ENCODE peak calls at places on chromosomes 6 and 20, in eight cellular contexts. One of them, this sample, is unnamed.

GRCh38 chr6:17093692-17094091 is 8.2 kb upstream of the STMND1 start:
- DNase-seq in breast epithelium: no peak
- DNase-seq in heart left ventricle: no peak
- DNase-seq in IMR-90: no peak
- DNase-seq in A549: no peak
- DNase-seq in NB4: peak; percentile 15
- DNase-seq in spleen: no peak
- DNase-seq in Peyer's patch: no peak
- DNase-seq in this sample: no peak

GRCh38 chr20:59320850-59321631 is 20.6 kb downstream of the EDN3 start:
- DNase-seq in breast epithelium: no peak
- DNase-seq in heart left ventricle: no peak
- DNase-seq in IMR-90: no peak
- DNase-seq in A549: no peak
- DNase-seq in NB4: no peak
- DNase-seq in spleen: no peak
- DNase-seq in Peyer's patch: peak; percentile 33
- DNase-seq in this sample: no peak

GRCh38 chr6:38273325-38273724 is 366.4 kb downstream of the BTBD9 start:
- DNase-seq in breast epithelium: no peak
- DNase-seq in heart left ventricle: no peak
- DNase-seq in IMR-90: peak; percentile 71
- DNase-seq in A549: no peak
- DNase-seq in NB4: no peak
- DNase-seq in spleen: no peak
- DNase-seq in Peyer's patch: no peak
- DNase-seq in this sample: no peak

GRCh38 chr6:56555438-56555872 is 87.2 kb downstream of the DST start:
- DNase-seq in breast epithelium: no peak
- DNase-seq in heart left ventricle: peak; percentile 28
- DNase-seq in IMR-90: peak; percentile 73
- DNase-seq in A549: no peak
- DNase-seq in NB4: no peak
- DNase-seq in spleen: no peak
- DNase-seq in Peyer's patch: no peak
- DNase-seq in this sample: no peak

GRCh38 chr20:50412499-50412898 is 97.7 kb upstream of the PTPN1 start:
- DNase-seq in breast epithelium: no peak
- DNase-seq in heart left ventricle: no peak
- DNase-seq in IMR-90: no peak
- DNase-seq in A549: no peak
- DNase-seq in NB4: no peak
- DNase-seq in spleen: no peak
- DNase-seq in Peyer's patch: no peak
- DNase-seq in this sample: no peak

GRCh38 chr20:4112490-4113420 is 97.4 kb upstream of the RNF24 start:
- DNase-seq in breast epithelium: peak; percentile 56
- DNase-seq in heart left ventricle: peak; percentile 54
- DNase-seq in IMR-90: peak; percentile 58
- DNase-seq in A549: no peak
- DNase-seq in NB4: no peak
- DNase-seq in spleen: no peak
- DNase-seq in Peyer's patch: no peak
- DNase-seq in this sample: no peak

GRCh38 chr20:51334609-51335008 is 207.9 kb downstream of the NFATC2 start:
- DNase-seq in breast epithelium: no peak
- DNase-seq in heart left ventricle: no peak
- DNase-seq in IMR-90: no peak
- DNase-seq in A549: no peak
- DNase-seq in NB4: no peak
- DNase-seq in spleen: peak; percentile 41
- DNase-seq in Peyer's patch: no peak
- DNase-seq in this sample: no peak

GRCh38 chr20:24837721-24838456 is 111.2 kb upstream of the CST7 start:
- DNase-seq in breast epithelium: no peak
- DNase-seq in heart left ventricle: no peak
- DNase-seq in IMR-90: peak; percentile 50
- DNase-seq in A549: no peak
- DNase-seq in NB4: no peak
- DNase-seq in spleen: no peak
- DNase-seq in Peyer's patch: no peak
- DNase-seq in this sample: no peak

GRCh38 chr6:117907600-117908245 is 659 bp downstream of the SLC35F1 start:
- DNase-seq in breast epithelium: no peak
- DNase-seq in heart left ventricle: no peak
- DNase-seq in IMR-90: no peak
- DNase-seq in A549: no peak
- DNase-seq in NB4: no peak
- DNase-seq in spleen: no peak
- DNase-seq in Peyer's patch: peak; percentile 47
- DNase-seq in this sample: no peak

GRCh38 chr20:17661121-17661744 is 20.8 kb downstream of the RRBP1 start:
- DNase-seq in breast epithelium: no peak
- DNase-seq in heart left ventricle: no peak
- DNase-seq in IMR-90: no peak
- DNase-seq in A549: no peak
- DNase-seq in NB4: no peak
- DNase-seq in spleen: peak; percentile 14
- DNase-seq in Peyer's patch: peak; percentile 52
- DNase-seq in this sample: no peak

GRCh38 chr6:19795211-19795610 is 42.0 kb upstream of the ID4 start:
- DNase-seq in breast epithelium: no peak
- DNase-seq in heart left ventricle: no peak
- DNase-seq in IMR-90: no peak
- DNase-seq in A549: no peak
- DNase-seq in NB4: no peak
- DNase-seq in spleen: no peak
- DNase-seq in Peyer's patch: no peak
- DNase-seq in this sample: no peak

GRCh38 chr20:50510706-50511401 is 671 bp downstream of the PTPN1 start:
- DNase-seq in breast epithelium: peak; percentile 18
- DNase-seq in heart left ventricle: peak; percentile 34
- DNase-seq in IMR-90: no peak
- DNase-seq in A549: no peak
- DNase-seq in NB4: peak; percentile 50
- DNase-seq in spleen: peak; percentile 88
- DNase-seq in Peyer's patch: peak; percentile 56
- DNase-seq in this sample: no peak

GRCh38 chr20:12860619-12861247 is 148.0 kb upstream of the SPTLC3 start:
- DNase-seq in breast epithelium: no peak
- DNase-seq in heart left ventricle: no peak
- DNase-seq in IMR-90: no peak
- DNase-seq in A549: no peak
- DNase-seq in NB4: no peak
- DNase-seq in spleen: no peak
- DNase-seq in Peyer's patch: no peak
- DNase-seq in this sample: no peak

GRCh38 chr6:158854214-158855101 is 35.3 kb upstream of the EZR start:
- DNase-seq in breast epithelium: no peak
- DNase-seq in heart left ventricle: no peak
- DNase-seq in IMR-90: peak; percentile 83
- DNase-seq in A549: no peak
- DNase-seq in NB4: peak; percentile 71
- DNase-seq in spleen: no peak
- DNase-seq in Peyer's patch: no peak
- DNase-seq in this sample: no peak

GRCh38 chr6:72363844-72364740 is 257.8 kb upstream of the KCNQ5 start:
- DNase-seq in breast epithelium: peak; percentile 23
- DNase-seq in heart left ventricle: no peak
- DNase-seq in IMR-90: peak; percentile 97
- DNase-seq in A549: no peak
- DNase-seq in NB4: no peak
- DNase-seq in spleen: no peak
- DNase-seq in Peyer's patch: no peak
- DNase-seq in this sample: no peak

GRCh38 chr6:16296061-16296670 is 57.8 kb downstream of the GMPR start:
- DNase-seq in breast epithelium: no peak
- DNase-seq in heart left ventricle: no peak
- DNase-seq in IMR-90: no peak
- DNase-seq in A549: no peak
- DNase-seq in NB4: no peak
- DNase-seq in spleen: no peak
- DNase-seq in Peyer's patch: no peak
- DNase-seq in this sample: no peak

GRCh38 chr6:6583836-6584235 is 4.7 kb upstream of the LY86 start:
- DNase-seq in breast epithelium: no peak
- DNase-seq in heart left ventricle: no peak
- DNase-seq in IMR-90: no peak
- DNase-seq in A549: no peak
- DNase-seq in NB4: peak; percentile 72
- DNase-seq in spleen: no peak
- DNase-seq in Peyer's patch: no peak
- DNase-seq in this sample: no peak

GRCh38 chr20:41058007-41058673 is 29.5 kb downstream of the TOP1 start:
- DNase-seq in breast epithelium: no peak
- DNase-seq in heart left ventricle: no peak
- DNase-seq in IMR-90: peak; percentile 93
- DNase-seq in A549: no peak
- DNase-seq in NB4: peak; percentile 29
- DNase-seq in spleen: no peak
- DNase-seq in Peyer's patch: no peak
- DNase-seq in this sample: no peak

GRCh38 chr20:36128463-36129176 is 25.9 kb upstream of the EPB41L1 start:
- DNase-seq in breast epithelium: no peak
- DNase-seq in heart left ventricle: no peak
- DNase-seq in IMR-90: peak; percentile 85
- DNase-seq in A549: no peak
- DNase-seq in NB4: peak; percentile 52
- DNase-seq in spleen: no peak
- DNase-seq in Peyer's patch: no peak
- DNase-seq in this sample: no peak

GRCh38 chr6:44542401-44543116 is 155.1 kb downstream of the CDC5L start:
- DNase-seq in breast epithelium: peak; percentile 7
- DNase-seq in heart left ventricle: peak; percentile 9
- DNase-seq in IMR-90: no peak
- DNase-seq in A549: no peak
- DNase-seq in NB4: no peak
- DNase-seq in spleen: no peak
- DNase-seq in Peyer's patch: peak; percentile 22
- DNase-seq in this sample: no peak

GRCh38 chr20:21046413-21047070 is 59.6 kb downstream of the LINC00237 start:
- DNase-seq in breast epithelium: no peak
- DNase-seq in heart left ventricle: no peak
- DNase-seq in IMR-90: no peak
- DNase-seq in A549: no peak
- DNase-seq in NB4: no peak
- DNase-seq in spleen: no peak
- DNase-seq in Peyer's patch: no peak
- DNase-seq in this sample: no peak

GRCh38 chr20:41177636-41178035 is 40.3 kb downstream of the PLCG1 start:
- DNase-seq in breast epithelium: peak; percentile 64
- DNase-seq in heart left ventricle: peak; percentile 75
- DNase-seq in IMR-90: peak; percentile 87
- DNase-seq in A549: peak; percentile 21
- DNase-seq in NB4: no peak
- DNase-seq in spleen: no peak
- DNase-seq in Peyer's patch: no peak
- DNase-seq in this sample: no peak

GRCh38 chr6:132734694-132735236 is 20.9 kb upstream of the VNN1 start:
- DNase-seq in breast epithelium: no peak
- DNase-seq in heart left ventricle: no peak
- DNase-seq in IMR-90: peak; percentile 83
- DNase-seq in A549: no peak
- DNase-seq in NB4: peak; percentile 76
- DNase-seq in spleen: no peak
- DNase-seq in Peyer's patch: no peak
- DNase-seq in this sample: no peak

DNA sequence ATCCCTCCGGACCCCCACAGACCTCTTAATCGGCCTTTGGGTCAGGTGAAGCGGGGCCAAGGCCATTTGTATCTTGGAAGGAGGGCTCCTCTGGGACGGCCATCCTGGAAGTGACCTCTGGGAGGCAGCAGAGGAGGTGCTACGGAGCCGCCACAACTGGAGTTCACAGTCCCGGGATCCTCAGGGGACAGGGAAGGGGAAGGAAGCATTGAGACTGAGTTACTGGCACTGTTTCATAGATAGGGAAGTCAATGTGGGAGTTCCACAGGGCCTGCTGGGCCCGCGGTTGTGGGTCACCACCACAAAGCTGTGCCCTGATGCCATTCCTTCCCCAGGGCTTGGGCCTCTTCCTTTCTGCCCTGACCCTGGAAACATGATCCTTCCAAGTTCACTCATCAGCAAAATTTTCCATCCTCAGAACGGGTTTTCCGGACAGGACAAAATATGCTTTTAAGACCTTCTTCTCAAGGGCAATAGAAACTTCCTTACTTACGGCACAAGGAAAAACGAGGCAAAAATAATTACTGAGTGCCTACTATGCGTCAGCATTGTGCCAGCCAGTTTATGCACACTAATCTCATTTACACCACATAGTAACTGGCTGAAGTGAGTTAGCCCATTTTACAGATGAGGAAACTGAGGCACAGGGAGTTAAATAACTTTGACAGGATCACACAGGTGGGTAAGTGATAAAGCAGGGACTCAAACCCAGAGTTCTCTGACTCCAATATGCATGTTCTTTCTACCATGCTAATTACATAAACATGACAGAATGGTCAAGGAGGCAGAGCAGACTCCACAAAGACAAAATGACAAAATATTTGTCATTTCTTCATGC is 143.8 kb downstream of the UNC5CL start:
- DNase-seq in breast epithelium: no peak
- DNase-seq in heart left ventricle: peak; percentile 47
- DNase-seq in IMR-90: peak; percentile 54
- DNase-seq in A549: peak; percentile 50
- DNase-seq in NB4: peak; percentile 55
- DNase-seq in spleen: no peak
- DNase-seq in Peyer's patch: peak; percentile 71
- DNase-seq in this sample: peak; percentile 27
- TF ChIP-seq CTCF in breast epithelium: no peak
- TF ChIP-seq CTCF in heart left ventricle: peak; percentile 67
- TF ChIP-seq CTCF in IMR-90: peak; percentile 86
- TF ChIP-seq CTCF in A549: peak; percentile 64
- TF ChIP-seq CTCF in NB4: peak; percentile 23
- TF ChIP-seq CTCF in spleen: no peak
- TF ChIP-seq CTCF in Peyer's patch: no peak
- TF ChIP-seq CTCF in this sample: peak; percentile 67

GRCh38 chr6:87155272-87155919 is at the start of gene ZNF292:
- DNase-seq in breast epithelium: peak; percentile 96
- DNase-seq in heart left ventricle: peak; percentile 95
- DNase-seq in IMR-90: peak; percentile 97
- DNase-seq in A549: peak; percentile 76
- DNase-seq in NB4: peak; percentile 100
- DNase-seq in spleen: peak; percentile 100
- DNase-seq in Peyer's patch: peak; percentile 97
- DNase-seq in this sample: peak; percentile 91
- TF ChIP-seq POLR2A in breast epithelium: peak; percentile 61
- TF ChIP-seq POLR2A in heart left ventricle: peak; percentile 18
- TF ChIP-seq POLR2A in IMR-90: peak; percentile 59
- TF ChIP-seq POLR2A in A549: peak; percentile 51
- TF ChIP-seq POLR2A in NB4: peak; percentile 63
- TF ChIP-seq POLR2A in spleen: no peak
- TF ChIP-seq POLR2A in Peyer's patch: peak; percentile 31
- TF ChIP-seq POLR2A in this sample: peak; percentile 69

GRCh38 chr6:36594029-36594815 is at the start of gene SRSF3:
- DNase-seq in breast epithelium: peak; percentile 97
- DNase-seq in heart left ventricle: peak; percentile 97
- DNase-seq in IMR-90: peak; percentile 98
- DNase-seq in A549: peak; percentile 86
- DNase-seq in NB4: peak; percentile 100
- DNase-seq in spleen: peak; percentile 99
- DNase-seq in Peyer's patch: peak; percentile 97
- DNase-seq in this sample: peak; percentile 96
- TF ChIP-seq CTCF in breast epithelium: peak; percentile 60
- TF ChIP-seq CTCF in heart left ventricle: peak; percentile 82
- TF ChIP-seq CTCF in IMR-90: peak; percentile 43
- TF ChIP-seq CTCF in A549: no peak
- TF ChIP-seq CTCF in NB4: peak; percentile 9
- TF ChIP-seq CTCF in spleen: peak; percentile 78
- TF ChIP-seq CTCF in Peyer's patch: peak; percentile 36
- TF ChIP-seq CTCF in this sample: peak; percentile 70

GRCh38 chr6:33088931-33089640 is 13.3 kb downstream of the HLA-DPB1 start:
- DNase-seq in breast epithelium: no peak
- DNase-seq in heart left ventricle: no peak
- DNase-seq in IMR-90: no peak
- DNase-seq in A549: no peak
- DNase-seq in NB4: no peak
- DNase-seq in spleen: no peak
- DNase-seq in Peyer's patch: no peak
- DNase-seq in this sample: no peak
- TF ChIP-seq POLR2A in breast epithelium: no peak
- TF ChIP-seq POLR2A in heart left ventricle: no peak
- TF ChIP-seq POLR2A in IMR-90: no peak
- TF ChIP-seq POLR2A in A549: no peak
- TF ChIP-seq POLR2A in NB4: no peak
- TF ChIP-seq POLR2A in spleen: no peak
- TF ChIP-seq POLR2A in Peyer's patch: no peak
- TF ChIP-seq POLR2A in this sample: no peak

This sample was measured in gastrocnemius medialis.